ENCODE peak calls at places on chromosomes 7 and 10, in six cellular contexts. One of them, this sample, is unnamed.
A peak's percentile ranks its signal among the peaks of the same experiment; 100 is the strongest.

GRCh38 chr10:62268399-62269076 is at the start of gene RTKN2:
- DNase-seq in gastrocnemius medialis: peak; percentile 60
- DNase-seq in psoas muscle: peak; percentile 53
- DNase-seq in IMR-90: peak; percentile 76
- DNase-seq in PC-3: peak; percentile 100
- DNase-seq in heart right ventricle: peak; percentile 49
- DNase-seq in this sample: peak; percentile 65

GRCh38 chr10:43573250-43574034 is 974 bp downstream of the ZNF239 start:
- DNase-seq in PC-3: no peak
- DNase-seq in psoas muscle: no peak
- DNase-seq in heart right ventricle: no peak
- DNase-seq in gastrocnemius medialis: no peak
- DNase-seq in IMR-90: peak; percentile 31
- DNase-seq in this sample: no peak

GRCh38 chr10:22363305-22363704 is 18.0 kb downstream of the SPAG6 start:
- DNase-seq in heart right ventricle: no peak
- DNase-seq in psoas muscle: no peak
- DNase-seq in PC-3: no peak
- DNase-seq in IMR-90: no peak
- DNase-seq in gastrocnemius medialis: no peak
- DNase-seq in this sample: no peak

GRCh38 chr10:124615259-124615658 is 128.9 kb downstream of the FAM53B start:
- DNase-seq in psoas muscle: no peak
- DNase-seq in PC-3: no peak
- DNase-seq in heart right ventricle: no peak
- DNase-seq in IMR-90: no peak
- DNase-seq in gastrocnemius medialis: no peak
- DNase-seq in this sample: no peak

GRCh38 chr10:119693262-119693957 is 32.4 kb upstream of the INPP5F start:
- DNase-seq in PC-3: no peak
- DNase-seq in gastrocnemius medialis: no peak
- DNase-seq in heart right ventricle: no peak
- DNase-seq in psoas muscle: no peak
- DNase-seq in IMR-90: no peak
- DNase-seq in this sample: no peak

GRCh38 chr7:150979706-150980390 is 1.7 kb upstream of the KCNH2 start:
- DNase-seq in psoas muscle: no peak
- DNase-seq in IMR-90: no peak
- DNase-seq in gastrocnemius medialis: no peak
- DNase-seq in heart right ventricle: no peak
- DNase-seq in PC-3: no peak
- DNase-seq in this sample: no peak

GRCh38 chr7:121384159-121384745 is 11.9 kb downstream of the FAM3C start:
- DNase-seq in PC-3: no peak
- DNase-seq in IMR-90: no peak
- DNase-seq in gastrocnemius medialis: no peak
- DNase-seq in heart right ventricle: no peak
- DNase-seq in psoas muscle: no peak
- DNase-seq in this sample: no peak

GRCh38 chr10:14701466-14701865 is 73.2 kb downstream of the FAM107B start:
- DNase-seq in heart right ventricle: no peak
- DNase-seq in PC-3: no peak
- DNase-seq in psoas muscle: no peak
- DNase-seq in gastrocnemius medialis: no peak
- DNase-seq in IMR-90: no peak
- DNase-seq in this sample: no peak

GRCh38 chr10:69806266-69806665 is 4.6 kb downstream of the COL13A1 start:
- DNase-seq in IMR-90: no peak
- DNase-seq in psoas muscle: no peak
- DNase-seq in gastrocnemius medialis: no peak
- DNase-seq in heart right ventricle: no peak
- DNase-seq in PC-3: no peak
- DNase-seq in this sample: no peak

GRCh38 chr10:95290801-95291633 is at the start of gene PDLIM1:
- DNase-seq in gastrocnemius medialis: peak; percentile 74
- DNase-seq in IMR-90: peak; percentile 45
- DNase-seq in PC-3: peak; percentile 68
- DNase-seq in psoas muscle: peak; percentile 85
- DNase-seq in heart right ventricle: peak; percentile 75
- DNase-seq in this sample: no peak

GRCh38 chr7:18445483-18445882 is 50.1 kb upstream of the HDAC9 start:
- DNase-seq in heart right ventricle: no peak
- DNase-seq in IMR-90: no peak
- DNase-seq in PC-3: no peak
- DNase-seq in gastrocnemius medialis: no peak
- DNase-seq in psoas muscle: no peak
- DNase-seq in this sample: no peak

GRCh38 chr7:3436746-3437145 is 135.7 kb downstream of the SDK1 start:
- DNase-seq in psoas muscle: no peak
- DNase-seq in heart right ventricle: no peak
- DNase-seq in PC-3: peak; percentile 79
- DNase-seq in gastrocnemius medialis: no peak
- DNase-seq in IMR-90: peak; percentile 84
- DNase-seq in this sample: peak; percentile 70
- H3K4me3 ChIP-seq in psoas muscle: no peak overlapping the region
- H3K4me3 ChIP-seq in heart right ventricle: no peak overlapping the region
- H3K4me3 ChIP-seq in PC-3: peak overlapping the region; percentile 57
- H3K4me3 ChIP-seq in gastrocnemius medialis: no peak overlapping the region
- H3K4me3 ChIP-seq in IMR-90: no peak overlapping the region
- H3K4me3 ChIP-seq in this sample: no peak overlapping the region

GRCh38 chr10:97931041-97931440 is 81.4 kb downstream of the GOLGA7B start:
- DNase-seq in gastrocnemius medialis: no peak
- DNase-seq in PC-3: no peak
- DNase-seq in IMR-90: no peak
- DNase-seq in psoas muscle: no peak
- DNase-seq in heart right ventricle: no peak
- DNase-seq in this sample: no peak

GRCh38 chr10:97932932-97933530 is 83.4 kb downstream of the GOLGA7B start:
- DNase-seq in heart right ventricle: no peak
- DNase-seq in psoas muscle: no peak
- DNase-seq in PC-3: no peak
- DNase-seq in gastrocnemius medialis: no peak
- DNase-seq in IMR-90: no peak
- DNase-seq in this sample: no peak

GRCh38 chr10:97926055-97926454 is 76.4 kb downstream of the GOLGA7B start:
- DNase-seq in PC-3: no peak
- DNase-seq in gastrocnemius medialis: no peak
- DNase-seq in psoas muscle: no peak
- DNase-seq in heart right ventricle: no peak
- DNase-seq in IMR-90: no peak
- DNase-seq in this sample: no peak

GRCh38 chr10:97925308-97925938 is 75.8 kb downstream of the GOLGA7B start:
- DNase-seq in heart right ventricle: no peak
- DNase-seq in psoas muscle: no peak
- DNase-seq in PC-3: no peak
- DNase-seq in IMR-90: no peak
- DNase-seq in gastrocnemius medialis: no peak
- DNase-seq in this sample: no peak

GRCh38 chr10:97928897-97929296 is 79.3 kb downstream of the GOLGA7B start:
- DNase-seq in PC-3: no peak
- DNase-seq in heart right ventricle: no peak
- DNase-seq in IMR-90: no peak
- DNase-seq in gastrocnemius medialis: no peak
- DNase-seq in psoas muscle: no peak
- DNase-seq in this sample: no peak
- H3K27me3 ChIP-seq in PC-3: no peaks in the 10 kb centered on the region
- H3K27me3 ChIP-seq in heart right ventricle: peaks cover 9% of the 10 kb centered on the region
- H3K27me3 ChIP-seq in IMR-90: peaks cover 14% of the 10 kb centered on the region
- H3K27me3 ChIP-seq in gastrocnemius medialis: peaks cover 9% of the 10 kb centered on the region
- H3K27me3 ChIP-seq in psoas muscle: no peaks in the 10 kb centered on the region
- H3K27me3 ChIP-seq in this sample: no peaks in the 10 kb centered on the region

DNA sequence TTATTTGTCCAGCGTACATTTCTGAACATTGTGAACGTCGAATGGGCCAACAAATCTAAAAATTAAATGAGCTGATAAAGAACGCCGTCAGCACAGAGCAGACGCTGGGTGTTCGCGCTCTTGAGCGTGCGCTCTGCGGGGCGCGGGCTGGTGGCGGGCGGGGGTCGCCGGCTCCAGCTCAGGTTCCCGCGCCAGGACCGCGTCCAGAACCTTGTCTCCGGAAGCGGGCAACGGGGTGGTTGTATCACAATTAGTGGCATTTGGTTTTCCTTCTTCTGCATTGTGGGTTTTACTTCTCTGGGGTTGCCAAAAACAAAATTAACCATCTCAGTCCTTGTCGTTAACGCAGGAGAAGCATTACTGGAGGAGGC is 2.4 kb downstream of the CYP2E1 start:
- DNase-seq in gastrocnemius medialis: no peak
- DNase-seq in heart right ventricle: no peak
- DNase-seq in PC-3: no peak
- DNase-seq in IMR-90: no peak
- DNase-seq in psoas muscle: no peak
- DNase-seq in this sample: no peak
- H3K27ac ChIP-seq in gastrocnemius medialis: no peak overlapping the region
- H3K27ac ChIP-seq in heart right ventricle: no peak overlapping the region
- H3K27ac ChIP-seq in PC-3: no peak overlapping the region
- H3K27ac ChIP-seq in IMR-90: no peak overlapping the region
- H3K27ac ChIP-seq in psoas muscle: no peak overlapping the region
- H3K27ac ChIP-seq in this sample: no peak overlapping the region

GRCh38 chr7:2521952-2522591 is 2.5 kb downstream of the LFNG start:
- DNase-seq in IMR-90: no peak
- DNase-seq in heart right ventricle: peak; percentile 56
- DNase-seq in psoas muscle: peak; percentile 50
- DNase-seq in PC-3: peak; percentile 32
- DNase-seq in gastrocnemius medialis: no peak
- DNase-seq in this sample: no peak

GRCh38 chr7:2521341-2521745 is 1.8 kb downstream of the LFNG start:
- DNase-seq in heart right ventricle: no peak
- DNase-seq in gastrocnemius medialis: no peak
- DNase-seq in psoas muscle: no peak
- DNase-seq in PC-3: no peak
- DNase-seq in IMR-90: no peak
- DNase-seq in this sample: no peak

GRCh38 chr7:2520131-2520807 is 695 bp downstream of the LFNG start:
- DNase-seq in gastrocnemius medialis: no peak
- DNase-seq in psoas muscle: peak; percentile 39
- DNase-seq in IMR-90: no peak
- DNase-seq in heart right ventricle: no peak
- DNase-seq in PC-3: peak; percentile 13
- DNase-seq in this sample: no peak

GRCh38 chr7:2519119-2519930 is at the start of gene LFNG:
- DNase-seq in IMR-90: peak; percentile 83
- DNase-seq in heart right ventricle: peak; percentile 86
- DNase-seq in gastrocnemius medialis: peak; percentile 77
- DNase-seq in PC-3: peak; percentile 88
- DNase-seq in psoas muscle: peak; percentile 88
- DNase-seq in this sample: peak; percentile 71

GRCh38 chr7:2520808-2521146 is 1.2 kb downstream of the LFNG start:
- DNase-seq in psoas muscle: no peak
- DNase-seq in heart right ventricle: no peak
- DNase-seq in gastrocnemius medialis: no peak
- DNase-seq in PC-3: no peak
- DNase-seq in IMR-90: no peak
- DNase-seq in this sample: no peak
- H3K4me3 ChIP-seq in psoas muscle: peak overlapping the region; percentile 60
- H3K4me3 ChIP-seq in heart right ventricle: peak overlapping the region; percentile 55
- H3K4me3 ChIP-seq in gastrocnemius medialis: peak overlapping the region; percentile 42
- H3K4me3 ChIP-seq in PC-3: peak overlapping the region; percentile 68
- H3K4me3 ChIP-seq in IMR-90: no peak overlapping the region
- H3K4me3 ChIP-seq in this sample: peak overlapping the region; percentile 65

DNA sequence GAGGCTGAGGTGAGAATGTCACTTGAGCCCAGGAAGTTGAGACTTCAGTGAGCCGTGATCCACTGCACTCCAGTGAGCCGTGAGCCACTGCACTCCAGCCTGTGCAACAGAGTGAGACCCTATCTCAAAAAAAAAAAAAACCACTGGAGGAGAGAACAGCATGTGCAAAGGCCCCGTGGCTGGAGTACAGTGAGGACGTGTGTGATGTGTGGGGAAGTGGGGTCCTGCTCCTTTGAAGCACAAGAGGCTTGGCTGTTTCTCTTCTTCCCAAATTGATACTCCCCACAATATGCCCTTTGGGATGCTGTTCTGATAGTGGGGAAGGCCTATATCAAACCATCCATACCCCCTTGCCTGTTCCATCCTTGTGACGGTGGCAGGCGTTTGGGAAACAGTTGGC is 68.2 kb downstream of the C10orf105 start:
- DNase-seq in IMR-90: no peak
- DNase-seq in gastrocnemius medialis: no peak
- DNase-seq in PC-3: no peak
- DNase-seq in heart right ventricle: no peak
- DNase-seq in psoas muscle: no peak
- DNase-seq in this sample: no peak
- H3K27me3 ChIP-seq in IMR-90: peaks cover 51% of the 10 kb centered on the region
- H3K27me3 ChIP-seq in gastrocnemius medialis: no peaks in the 10 kb centered on the region
- H3K27me3 ChIP-seq in PC-3: no peaks in the 10 kb centered on the region
- H3K27me3 ChIP-seq in heart right ventricle: no peaks in the 10 kb centered on the region
- H3K27me3 ChIP-seq in psoas muscle: no peaks in the 10 kb centered on the region
- H3K27me3 ChIP-seq in this sample: peaks cover 3% of the 10 kb centered on the region

DNA sequence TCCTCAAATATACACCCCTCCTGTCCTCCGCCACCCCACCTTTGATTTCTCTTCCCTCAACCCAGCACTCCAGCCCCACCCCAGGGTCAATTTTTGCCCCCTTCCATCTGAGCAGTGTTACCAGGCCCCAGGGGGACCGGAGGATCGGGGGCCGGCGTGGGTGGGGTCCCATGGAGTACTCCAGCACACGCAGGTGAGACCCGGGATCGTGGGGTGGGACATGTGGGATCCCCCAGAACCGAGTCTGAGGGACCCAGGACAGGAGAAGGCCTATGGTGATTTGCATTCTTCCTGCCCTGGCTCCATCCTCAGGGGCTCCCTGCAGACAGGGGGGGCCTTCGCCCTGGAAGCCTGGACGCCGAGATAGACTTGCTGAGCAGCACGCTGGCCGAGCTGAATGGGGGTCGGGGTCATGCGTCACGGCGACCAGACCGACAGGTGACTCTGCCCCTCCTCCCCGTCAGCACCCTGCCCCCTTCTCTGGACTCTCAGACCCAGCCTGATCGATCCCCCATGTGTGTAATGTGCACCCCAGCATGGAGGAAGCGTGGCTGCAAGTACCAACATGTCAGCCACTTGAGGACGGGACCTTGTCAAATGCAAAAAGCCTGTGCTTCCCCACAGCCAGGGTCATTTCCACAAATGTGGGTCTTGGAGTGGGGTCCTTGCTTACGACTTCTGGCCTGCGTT is 754 bp downstream of the TRIP6 start:
- DNase-seq in gastrocnemius medialis: no peak
- DNase-seq in heart right ventricle: no peak
- DNase-seq in IMR-90: no peak
- DNase-seq in PC-3: no peak
- DNase-seq in psoas muscle: no peak
- DNase-seq in this sample: no peak
- H3K27ac ChIP-seq in gastrocnemius medialis: peak overlapping the region; percentile 80
- H3K27ac ChIP-seq in heart right ventricle: peak overlapping the region; percentile 95
- H3K27ac ChIP-seq in IMR-90: peak overlapping the region; percentile 99
- H3K27ac ChIP-seq in PC-3: peak overlapping the region; percentile 100
- H3K27ac ChIP-seq in psoas muscle: peak overlapping the region; percentile 83
- H3K27ac ChIP-seq in this sample: peak overlapping the region; percentile 81